ENCODE peak calls at places on chromosomes 7 and 10, in six cellular contexts. One of them, this sample, is unnamed.
A peak's percentile ranks its signal among the peaks of the same experiment; 100 is the strongest.

GRCh38 chr10:76509501-76509900 is 1078.1 kb downstream of the LRMDA start:
- DNase-seq in AG10803: peak; percentile 74
- DNase-seq in GM18507: no peak
- DNase-seq in hepatocyte: no peak
- DNase-seq in Daoy: no peak
- DNase-seq in mesendoderm: peak; percentile 23
- DNase-seq in this sample: no peak

GRCh38 chr7:31603076-31603475 is 83.9 kb upstream of the PPP1R17 start:
- DNase-seq in mesendoderm: peak; percentile 40
- DNase-seq in GM18507: no peak
- DNase-seq in Daoy: peak; percentile 83
- DNase-seq in hepatocyte: no peak
- DNase-seq in AG10803: peak; percentile 11
- DNase-seq in this sample: no peak

GRCh38 chr10:110304394-110304779 is 333 bp downstream of the SMNDC1 start:
- DNase-seq in Daoy: no peak
- DNase-seq in hepatocyte: peak; percentile 68
- DNase-seq in GM18507: no peak
- DNase-seq in AG10803: peak; percentile 17
- DNase-seq in mesendoderm: no peak
- DNase-seq in this sample: no peak

GRCh38 chr10:93028881-93029280 is 31.7 kb upstream of the CYP26C1 start:
- DNase-seq in mesendoderm: peak; percentile 46
- DNase-seq in AG10803: peak; percentile 54
- DNase-seq in GM18507: no peak
- DNase-seq in hepatocyte: no peak
- DNase-seq in Daoy: peak; percentile 53
- DNase-seq in this sample: no peak

GRCh38 chr10:28280652-28281051 is 22.2 kb downstream of the MPP7 start:
- DNase-seq in AG10803: peak; percentile 46
- DNase-seq in GM18507: no peak
- DNase-seq in hepatocyte: no peak
- DNase-seq in Daoy: no peak
- DNase-seq in mesendoderm: no peak
- DNase-seq in this sample: no peak

GRCh38 chr10:78634835-78635234 is 433.9 kb upstream of the ZMIZ1 start:
- DNase-seq in mesendoderm: peak; percentile 20
- DNase-seq in AG10803: peak; percentile 60
- DNase-seq in Daoy: peak; percentile 64
- DNase-seq in GM18507: no peak
- DNase-seq in hepatocyte: peak; percentile 49
- DNase-seq in this sample: no peak

GRCh38 chr10:63611078-63611477 is 89.9 kb downstream of the REEP3 start:
- DNase-seq in Daoy: no peak
- DNase-seq in AG10803: peak; percentile 25
- DNase-seq in GM18507: no peak
- DNase-seq in mesendoderm: no peak
- DNase-seq in hepatocyte: no peak
- DNase-seq in this sample: no peak

GRCh38 chr10:112963835-112964234 is 13.8 kb downstream of the TCF7L2 start:
- DNase-seq in AG10803: peak; percentile 49
- DNase-seq in GM18507: no peak
- DNase-seq in hepatocyte: peak; percentile 26
- DNase-seq in mesendoderm: peak; percentile 79
- DNase-seq in Daoy: peak; percentile 30
- DNase-seq in this sample: peak; percentile 62

GRCh38 chr7:107168233-107169119 is at the start of gene HBP1:
- DNase-seq in hepatocyte: peak; percentile 99
- DNase-seq in AG10803: peak; percentile 100
- DNase-seq in GM18507: peak; percentile 85
- DNase-seq in Daoy: peak; percentile 100
- DNase-seq in mesendoderm: peak; percentile 100
- DNase-seq in this sample: peak; percentile 100

GRCh38 chr10:69854685-69855345 is 53.1 kb downstream of the COL13A1 start:
- DNase-seq in hepatocyte: peak; percentile 58
- DNase-seq in mesendoderm: no peak
- DNase-seq in AG10803: no peak
- DNase-seq in GM18507: no peak
- DNase-seq in Daoy: no peak
- DNase-seq in this sample: no peak

GRCh38 chr7:28280516-28280915 is 99.9 kb upstream of the JAZF1 start:
- DNase-seq in Daoy: no peak
- DNase-seq in mesendoderm: no peak
- DNase-seq in hepatocyte: no peak
- DNase-seq in GM18507: no peak
- DNase-seq in AG10803: no peak
- DNase-seq in this sample: no peak

GRCh38 chr7:116706668-116707126 is 34.7 kb downstream of the MET start:
- DNase-seq in mesendoderm: peak; percentile 27
- DNase-seq in hepatocyte: no peak
- DNase-seq in AG10803: peak; percentile 65
- DNase-seq in GM18507: no peak
- DNase-seq in Daoy: peak; percentile 95
- DNase-seq in this sample: peak; percentile 96

GRCh38 chr7:47067215-47067614 is 514.7 kb downstream of the TNS3 start:
- DNase-seq in mesendoderm: peak; percentile 3
- DNase-seq in Daoy: no peak
- DNase-seq in hepatocyte: no peak
- DNase-seq in GM18507: no peak
- DNase-seq in AG10803: no peak
- DNase-seq in this sample: no peak

GRCh38 chr10:44395902-44396670 is 11.2 kb upstream of the CXCL12 start:
- DNase-seq in mesendoderm: no peak
- DNase-seq in hepatocyte: no peak
- DNase-seq in Daoy: no peak
- DNase-seq in GM18507: no peak
- DNase-seq in AG10803: no peak
- DNase-seq in this sample: no peak